ENCODE peak calls at places on chromosomes 2 and 18, in nine cellular contexts. L is heart left ventricle; J is stimulated activated CD4-positive, alpha-beta T cell treated with anti-CD3 and anti-CD28 coated beads, Interleukin-2, amount 100 ng/mL, for 48 hours; A is LHCN-M2; V is stimulated activated CD8-positive, alpha-beta memory T cell treated with anti-CD3 and anti-CD28 coated beads, Interleukin-7, amount 100 ng/mL, for 4 hours; I is CD4-positive, alpha-beta T cell; N is A172; X is activated CD8-positive, alpha-beta memory T cell treated with anti-CD3 and anti-CD28 coated beads, Interleukin-2, amount 10 ng/mL, durations not matched to agents 7 days and 5 days; G is Calu3. H is an unnamed sample.

GRCh38 chr2:162125138-162125537 is 26.9 kb downstream of the GCG start:
- DNase-seq in L (no peak), J (no peak), A (no peak), V (no peak), I (no peak), N (no peak), X (no peak), G (no peak), H (no peak)

GRCh38 chr18:25279556-25279955 is 72.4 kb downstream of the ZNF521 start:
- DNase-seq in L (no peak), J (no peak), A (no peak), V (no peak), I (no peak), N (no peak), X (no peak), G (no peak), H (no peak)

GRCh38 chr2:95353613-95354468 is 48.7 kb upstream of the FAHD2A start:
- DNase-seq in L (no peak), J (no peak), A (no peak), V (no peak), I (no peak), N (no peak), X (no peak), G (no peak), H (no peak)

GRCh38 chr18:13603304-13604019 is 122.9 kb downstream of the FAM210A start:
- DNase-seq in L (no peak), J (no peak), A (no peak), V (no peak), I (no peak), N (no peak), X (peak), G (no peak), H (no peak)

GRCh38 chr2:110673201-110673600 is 4.7 kb downstream of the BUB1 start:
- DNase-seq in L (no peak), J (no peak), A (no peak), V (no peak), I (no peak), N (no peak), X (no peak), G (no peak), H (no peak)

GRCh38 chr2:112692496-112692911 is 28.3 kb upstream of the NT5DC4 start:
- DNase-seq in L (peak), J (peak), A (peak), V (peak), I (no peak), N (peak), X (peak), G (peak), H (peak)

GRCh38 chr2:182422864-182423263 is 4.0 kb downstream of the PDE1A start:
- DNase-seq in L (no peak), J (no peak), A (no peak), V (no peak), I (no peak), N (no peak), X (no peak), G (no peak), H (no peak)

GRCh38 chr2:86341470-86341869 is 4.0 kb upstream of the REEP1 start:
- DNase-seq in L (no peak), J (no peak), A (no peak), V (no peak), I (no peak), N (no peak), X (no peak), G (no peak), H (no peak)

GRCh38 chr2:73297151-73297559 is 3.8 kb upstream of the EGR4 start:
- DNase-seq in L (no peak), J (no peak), A (peak), V (no peak), I (no peak), N (peak), X (no peak), G (no peak), H (no peak)

GRCh38 chr2:172345951-172346555 is 81.3 kb upstream of the ITGA6 start:
- DNase-seq in L (no peak), J (no peak), A (no peak), V (no peak), I (no peak), N (no peak), X (no peak), G (no peak), H (peak)

GRCh38 chr2:42092084-42092996 is 44.5 kb downstream of the PKDCC start:
- DNase-seq in L (no peak), J (no peak), A (peak), V (no peak), I (no peak), N (no peak), X (no peak), G (peak), H (no peak)

GRCh38 chr18:29248856-29249255 is 1071.9 kb upstream of the CDH2 start:
- DNase-seq in L (no peak), J (no peak), A (no peak), V (no peak), I (no peak), N (no peak), X (no peak), G (no peak), H (no peak)

GRCh38 chr18:35466815-35467623 is 30.7 kb downstream of the INO80C start:
- DNase-seq in L (peak), J (no peak), A (no peak), V (no peak), I (no peak), N (no peak), X (no peak), G (no peak), H (no peak)

GRCh38 chr2:8310557-8311455 is 371.1 kb upstream of the ID2 start:
- DNase-seq in L (no peak), J (peak), A (no peak), V (peak), I (no peak), N (no peak), X (peak), G (no peak), H (no peak)

GRCh38 chr2:153145470-153145869 is 333.1 kb downstream of the RPRM start:
- DNase-seq in L (no peak), J (no peak), A (no peak), V (no peak), I (no peak), N (no peak), X (no peak), G (no peak), H (no peak)

GRCh38 chr2:173346035-173346434 is 8.6 kb upstream of the CDCA7 start:
- DNase-seq in L (no peak), J (no peak), A (no peak), V (no peak), I (no peak), N (peak), X (no peak), G (no peak), H (no peak)

GRCh38 chr18:13548106-13548819 is 178.1 kb downstream of the FAM210A start:
- DNase-seq in L (no peak), J (no peak), A (no peak), V (no peak), I (no peak), N (no peak), X (peak), G (no peak), H (peak)

GRCh38 chr2:152493417-152493816 is 158.4 kb downstream of the FMNL2 start:
- DNase-seq in L (no peak), J (no peak), A (no peak), V (no peak), I (no peak), N (no peak), X (no peak), G (no peak), H (no peak)